ENCODE peak calls at places on chromosomes 7 and 10, in seven cellular contexts. F, N, L, H, C, M and W are unnamed samples.

GRCh38 chr10:116038259-116038658 is 234.7 kb downstream of the GFRA1 start:
- DNase-seq in F (no peak), N (no peak), L (no peak), H (peak; percentile 69), C (no peak), M (peak; percentile 13), W (no peak)

GRCh38 chr10:124944982-124945381 is 3.1 kb downstream of the ZRANB1 start:
- DNase-seq in F (no peak), N (no peak), L (no peak), H (peak; percentile 79), C (no peak), M (peak; percentile 30), W (no peak)

GRCh38 chr7:112199035-112199655 is 7.1 kb downstream of the DOCK4 start:
- DNase-seq in F (no peak), N (no peak), L (no peak), H (peak; percentile 40), C (no peak), M (peak; percentile 29), W (no peak)

GRCh38 chr7:80127412-80128150 is 7.0 kb upstream of the GNAI1 start:
- DNase-seq in F (no peak), N (peak; percentile 68), L (no peak), H (no peak), C (peak; percentile 86), M (no peak), W (no peak)

GRCh38 chr7:136937436-136937835 is 69.0 kb downstream of the CHRM2 start:
- DNase-seq in F (no peak), N (no peak), L (no peak), H (no peak), C (no peak), M (no peak), W (no peak)

GRCh38 chr7:77989981-77990566 is 191.5 kb downstream of the PHTF2 start:
- DNase-seq in F (no peak), N (no peak), L (no peak), H (no peak), C (no peak), M (no peak), W (peak; percentile 48)

GRCh38 chr7:26620352-26620751 is 244.0 kb downstream of the SKAP2 start:
- DNase-seq in F (no peak), N (no peak), L (no peak), H (no peak), C (no peak), M (peak; percentile 2), W (no peak)

GRCh38 chr7:42907316-42907715 is 4.6 kb downstream of the C7orf25 start:
- DNase-seq in F (no peak), N (no peak), L (no peak), H (no peak), C (no peak), M (peak; percentile 25), W (no peak)

GRCh38 chr7:35556532-35557471 is 138.1 kb downstream of the HERPUD2 start:
- DNase-seq in F (no peak), N (no peak), L (no peak), H (no peak), C (no peak), M (no peak), W (no peak)

GRCh38 chr7:121288894-121289293 is 39.9 kb upstream of the WNT16 start:
- DNase-seq in F (no peak), N (no peak), L (no peak), H (peak; percentile 72), C (no peak), M (peak; percentile 91), W (no peak)

GRCh38 chr7:155950898-155951553 is 138.8 kb upstream of the SHH start:
- DNase-seq in F (no peak), N (no peak), L (no peak), H (no peak), C (no peak), M (peak; percentile 20), W (no peak)

GRCh38 chr7:32860096-32860495 is 31.5 kb downstream of the KBTBD2 start:
- DNase-seq in F (no peak), N (no peak), L (no peak), H (no peak), C (no peak), M (no peak), W (no peak)